ENCODE peak calls at places on chromosomes 3 and 15, in ten cellular contexts. X is Calu3; O is lower leg skin; S is ELF-1; A is T-helper 1 cell; Z is ELR; Q is Caco-2; B is activated naive CD4-positive, alpha-beta T cell; G is NCI-H345; R is ureter. V is an unnamed sample.

GRCh38 chr3:62686916-62687315 is 188.3 kb downstream of the CADPS start:
- DNase-seq in O (no peak), Q (no peak), A (no peak), Z (no peak), R (no peak), S (no peak), G (no peak), X (no peak), B (no peak), V (no peak)

GRCh38 chr3:150454622-150455021 is 46.5 kb downstream of the TSC22D2 start:
- DNase-seq in S (no peak), G (no peak), B (no peak), X (no peak), R (no peak), Z (no peak), Q (no peak), A (no peak), O (no peak), V (no peak)

GRCh38 chr3:16516695-16517481 is 3.4 kb upstream of the RFTN1 start:
- DNase-seq in R (no peak), Q (no peak), X (peak), G (peak), B (no peak), A (no peak), S (peak), O (no peak), Z (peak), V (no peak)

GRCh38 chr15:74959643-74959939 is 3.0 kb upstream of the RPP25 start:
- DNase-seq in A (no peak), R (no peak), B (no peak), S (no peak), Z (no peak), Q (no peak), O (no peak), X (no peak), G (no peak), V (no peak)

GRCh38 chr3:157360044-157360443 is 76.6 kb upstream of the PTX3 start:
- DNase-seq in S (no peak), O (no peak), A (no peak), Q (no peak), Z (peak), R (no peak), G (no peak), X (peak), B (no peak), V (no peak)

GRCh38 chr3:171132873-171133272 is 106.4 kb upstream of the SLC2A2 start:
- DNase-seq in X (no peak), R (no peak), O (no peak), B (no peak), Z (peak), S (no peak), A (no peak), Q (no peak), G (no peak), V (no peak)

GRCh38 chr15:58749532-58750337 is at the start of gene ADAM10:
- DNase-seq in O (peak), Q (peak), B (peak), R (peak), X (peak), G (peak), Z (peak), A (peak), S (peak), V (peak)

GRCh38 chr3:48656841-48657281 is 5.8 kb downstream of the CELSR3 start:
- DNase-seq in Q (no peak), X (no peak), Z (no peak), R (no peak), O (no peak), A (peak), G (no peak), B (no peak), S (no peak), V (no peak)

GRCh38 chr3:169847896-169848295 is 21.8 kb downstream of the LRRC31 start:
- DNase-seq in A (no peak), O (no peak), X (no peak), Q (no peak), Z (no peak), S (no peak), R (no peak), G (peak), B (no peak), V (no peak)

GRCh38 chr3:82654708-82655107 is 893.3 kb upstream of the GBE1 start:
- DNase-seq in R (no peak), Q (no peak), Z (no peak), X (no peak), O (no peak), G (peak), S (no peak), A (no peak), B (no peak), V (no peak)

GRCh38 chr3:194577985-194578905 is 55.0 kb downstream of the TMEM44 start:
- DNase-seq in R (no peak), B (no peak), Z (peak), A (no peak), O (no peak), S (peak), Q (peak), X (peak), G (no peak), V (no peak)

GRCh38 chr3:151845506-151845905 is 27.9 kb upstream of the SUCNR1 start:
- DNase-seq in X (no peak), O (no peak), G (no peak), A (no peak), Z (no peak), B (no peak), R (no peak), Q (no peak), S (no peak), V (no peak)

GRCh38 chr3:42052132-42052866 is 38.9 kb upstream of the TRAK1 start:
- DNase-seq in O (peak), X (no peak), G (no peak), A (no peak), Z (peak), S (no peak), B (no peak), R (no peak), Q (no peak), V (no peak)

GRCh38 chr3:55367396-55367795 is 119.7 kb downstream of the WNT5A start:
- DNase-seq in B (no peak), R (no peak), X (no peak), Q (no peak), S (no peak), O (no peak), G (no peak), A (no peak), Z (no peak), V (no peak)

GRCh38 chr3:155664922-155665695 is 79.8 kb downstream of the PLCH1 start:
- DNase-seq in A (no peak), X (peak), R (peak), Q (no peak), Z (peak), O (peak), B (no peak), G (no peak), S (no peak), V (no peak)

GRCh38 chr15:32840481-32841245 is 122.9 kb downstream of the GREM1 start:
- DNase-seq in G (no peak), Z (no peak), X (no peak), B (no peak), O (no peak), A (no peak), R (no peak), S (no peak), Q (no peak), V (no peak)

GRCh38 chr3:126124896-126125295 is 41.0 kb upstream of the SLC41A3 start:
- DNase-seq in Q (peak), B (no peak), A (no peak), S (no peak), R (peak), G (no peak), Z (no peak), O (peak), X (no peak), V (no peak)

GRCh38 chr15:98906712-98907083 is 100.9 kb downstream of the PGPEP1L start:
- DNase-seq in B (no peak), O (no peak), A (no peak), S (peak), Q (no peak), G (no peak), Z (peak), X (no peak), R (peak), V (no peak)

GRCh38 chr15:51094606-51095569 is at the start of gene TNFAIP8L3:
- DNase-seq in S (peak), Q (no peak), X (peak), R (peak), G (peak), A (no peak), O (no peak), Z (peak), B (no peak), V (no peak)